ENCODE peak calls at places on chromosomes 2 and 18, in eight cellular contexts. One of them, this sample, is unnamed.

GRCh38 chr2:232419245-232420072 is 12.8 kb downstream of the ALPG start:
- DNase-seq in HEK293T: no peak
- DNase-seq in DMS153: no peak
- DNase-seq in activated CD4-positive, alpha-beta T cell treated with anti-CD3 and anti-CD28 coated beads, Interleukin-2, amount 50 U/mL, for 4 hours: no peak
- DNase-seq in NCI-H2081: no peak
- DNase-seq in uterus: no peak
- DNase-seq in BJ: no peak
- DNase-seq in activated CD4-positive, CD25-positive, alpha-beta regulatory T cell treated with anti-CD3 and anti-CD28 coated beads, Interleukin-2, amount 50 U/mL, for 72 hours: no peak
- DNase-seq in this sample: no peak

GRCh38 chr2:201665420-201666158 is 22.3 kb upstream of the TMEM237 start:
- DNase-seq in HEK293T: no peak
- DNase-seq in DMS153: no peak
- DNase-seq in activated CD4-positive, alpha-beta T cell treated with anti-CD3 and anti-CD28 coated beads, Interleukin-2, amount 50 U/mL, for 4 hours: no peak
- DNase-seq in NCI-H2081: no peak
- DNase-seq in uterus: no peak
- DNase-seq in BJ: no peak
- DNase-seq in activated CD4-positive, CD25-positive, alpha-beta regulatory T cell treated with anti-CD3 and anti-CD28 coated beads, Interleukin-2, amount 50 U/mL, for 72 hours: no peak
- DNase-seq in this sample: no peak

GRCh38 chr2:230106771-230107170 is 38.0 kb upstream of the SLC16A14 start:
- DNase-seq in HEK293T: no peak
- DNase-seq in DMS153: no peak
- DNase-seq in activated CD4-positive, alpha-beta T cell treated with anti-CD3 and anti-CD28 coated beads, Interleukin-2, amount 50 U/mL, for 4 hours: no peak
- DNase-seq in NCI-H2081: no peak
- DNase-seq in uterus: no peak
- DNase-seq in BJ: no peak
- DNase-seq in activated CD4-positive, CD25-positive, alpha-beta regulatory T cell treated with anti-CD3 and anti-CD28 coated beads, Interleukin-2, amount 50 U/mL, for 72 hours: no peak
- DNase-seq in this sample: no peak

GRCh38 chr2:169478339-169478738 is 955 bp upstream of the BBS5 start:
- DNase-seq in HEK293T: no peak
- DNase-seq in DMS153: no peak
- DNase-seq in activated CD4-positive, alpha-beta T cell treated with anti-CD3 and anti-CD28 coated beads, Interleukin-2, amount 50 U/mL, for 4 hours: no peak
- DNase-seq in NCI-H2081: no peak
- DNase-seq in uterus: no peak
- DNase-seq in BJ: no peak
- DNase-seq in activated CD4-positive, CD25-positive, alpha-beta regulatory T cell treated with anti-CD3 and anti-CD28 coated beads, Interleukin-2, amount 50 U/mL, for 72 hours: no peak
- DNase-seq in this sample: no peak

GRCh38 chr2:29063646-29064372 is 10.5 kb downstream of the PCARE start:
- DNase-seq in HEK293T: no peak
- DNase-seq in DMS153: no peak
- DNase-seq in activated CD4-positive, alpha-beta T cell treated with anti-CD3 and anti-CD28 coated beads, Interleukin-2, amount 50 U/mL, for 4 hours: no peak
- DNase-seq in NCI-H2081: no peak
- DNase-seq in uterus: no peak
- DNase-seq in BJ: no peak
- DNase-seq in activated CD4-positive, CD25-positive, alpha-beta regulatory T cell treated with anti-CD3 and anti-CD28 coated beads, Interleukin-2, amount 50 U/mL, for 72 hours: no peak
- DNase-seq in this sample: no peak

GRCh38 chr2:30505500-30506180 is 58.6 kb downstream of the LCLAT1 start:
- DNase-seq in HEK293T: no peak
- DNase-seq in DMS153: no peak
- DNase-seq in activated CD4-positive, alpha-beta T cell treated with anti-CD3 and anti-CD28 coated beads, Interleukin-2, amount 50 U/mL, for 4 hours: no peak
- DNase-seq in NCI-H2081: no peak
- DNase-seq in uterus: no peak
- DNase-seq in BJ: no peak
- DNase-seq in activated CD4-positive, CD25-positive, alpha-beta regulatory T cell treated with anti-CD3 and anti-CD28 coated beads, Interleukin-2, amount 50 U/mL, for 72 hours: no peak
- DNase-seq in this sample: no peak

GRCh38 chr2:75605770-75606535 is 40.6 kb upstream of the MRPL19 start:
- DNase-seq in HEK293T: no peak
- DNase-seq in DMS153: peak; percentile 21
- DNase-seq in activated CD4-positive, alpha-beta T cell treated with anti-CD3 and anti-CD28 coated beads, Interleukin-2, amount 50 U/mL, for 4 hours: no peak
- DNase-seq in NCI-H2081: no peak
- DNase-seq in uterus: no peak
- DNase-seq in BJ: peak; percentile 94
- DNase-seq in activated CD4-positive, CD25-positive, alpha-beta regulatory T cell treated with anti-CD3 and anti-CD28 coated beads, Interleukin-2, amount 50 U/mL, for 72 hours: no peak
- DNase-seq in this sample: no peak

GRCh38 chr2:113175736-113176695 is 2.2 kb downstream of the PSD4 start:
- DNase-seq in HEK293T: no peak
- DNase-seq in DMS153: no peak
- DNase-seq in activated CD4-positive, alpha-beta T cell treated with anti-CD3 and anti-CD28 coated beads, Interleukin-2, amount 50 U/mL, for 4 hours: no peak
- DNase-seq in NCI-H2081: no peak
- DNase-seq in uterus: no peak
- DNase-seq in BJ: no peak
- DNase-seq in activated CD4-positive, CD25-positive, alpha-beta regulatory T cell treated with anti-CD3 and anti-CD28 coated beads, Interleukin-2, amount 50 U/mL, for 72 hours: peak; percentile 44
- DNase-seq in this sample: no peak

GRCh38 chr18:32469190-32469611 is 1.5 kb downstream of the GAREM1 start:
- DNase-seq in HEK293T: peak; percentile 70
- DNase-seq in DMS153: no peak
- DNase-seq in activated CD4-positive, alpha-beta T cell treated with anti-CD3 and anti-CD28 coated beads, Interleukin-2, amount 50 U/mL, for 4 hours: no peak
- DNase-seq in NCI-H2081: peak; percentile 14
- DNase-seq in uterus: peak; percentile 17
- DNase-seq in BJ: no peak
- DNase-seq in activated CD4-positive, CD25-positive, alpha-beta regulatory T cell treated with anti-CD3 and anti-CD28 coated beads, Interleukin-2, amount 50 U/mL, for 72 hours: no peak
- DNase-seq in this sample: no peak

GRCh38 chr2:221570321-221571107 is 1.6 kb downstream of the EPHA4 start:
- DNase-seq in HEK293T: peak; percentile 21
- DNase-seq in DMS153: peak; percentile 53
- DNase-seq in activated CD4-positive, alpha-beta T cell treated with anti-CD3 and anti-CD28 coated beads, Interleukin-2, amount 50 U/mL, for 4 hours: peak; percentile 1
- DNase-seq in NCI-H2081: peak; percentile 58
- DNase-seq in uterus: peak; percentile 31
- DNase-seq in BJ: no peak
- DNase-seq in activated CD4-positive, CD25-positive, alpha-beta regulatory T cell treated with anti-CD3 and anti-CD28 coated beads, Interleukin-2, amount 50 U/mL, for 72 hours: no peak
- DNase-seq in this sample: no peak

GRCh38 chr2:240820014-240820606 is at the start of gene KIF1A:
- DNase-seq in HEK293T: peak; percentile 66
- DNase-seq in DMS153: peak; percentile 84
- DNase-seq in activated CD4-positive, alpha-beta T cell treated with anti-CD3 and anti-CD28 coated beads, Interleukin-2, amount 50 U/mL, for 4 hours: no peak
- DNase-seq in NCI-H2081: peak; percentile 91
- DNase-seq in uterus: no peak
- DNase-seq in BJ: no peak
- DNase-seq in activated CD4-positive, CD25-positive, alpha-beta regulatory T cell treated with anti-CD3 and anti-CD28 coated beads, Interleukin-2, amount 50 U/mL, for 72 hours: no peak
- DNase-seq in this sample: no peak

GRCh38 chr18:79580481-79581171 is 99.0 kb upstream of the CTDP1 start:
- DNase-seq in HEK293T: no peak
- DNase-seq in DMS153: no peak
- DNase-seq in activated CD4-positive, alpha-beta T cell treated with anti-CD3 and anti-CD28 coated beads, Interleukin-2, amount 50 U/mL, for 4 hours: no peak
- DNase-seq in NCI-H2081: no peak
- DNase-seq in uterus: no peak
- DNase-seq in BJ: no peak
- DNase-seq in activated CD4-positive, CD25-positive, alpha-beta regulatory T cell treated with anti-CD3 and anti-CD28 coated beads, Interleukin-2, amount 50 U/mL, for 72 hours: peak; percentile 19
- DNase-seq in this sample: no peak

GRCh38 chr2:100197643-100198153 is 55.3 kb upstream of the AFF3 start:
- DNase-seq in HEK293T: no peak
- DNase-seq in DMS153: no peak
- DNase-seq in activated CD4-positive, alpha-beta T cell treated with anti-CD3 and anti-CD28 coated beads, Interleukin-2, amount 50 U/mL, for 4 hours: no peak
- DNase-seq in NCI-H2081: no peak
- DNase-seq in uterus: peak; percentile 76
- DNase-seq in BJ: peak; percentile 55
- DNase-seq in activated CD4-positive, CD25-positive, alpha-beta regulatory T cell treated with anti-CD3 and anti-CD28 coated beads, Interleukin-2, amount 50 U/mL, for 72 hours: no peak
- DNase-seq in this sample: no peak

GRCh38 chr2:159744363-159744762 is 32.1 kb downstream of the MARCHF7 start:
- DNase-seq in HEK293T: no peak
- DNase-seq in DMS153: no peak
- DNase-seq in activated CD4-positive, alpha-beta T cell treated with anti-CD3 and anti-CD28 coated beads, Interleukin-2, amount 50 U/mL, for 4 hours: no peak
- DNase-seq in NCI-H2081: no peak
- DNase-seq in uterus: no peak
- DNase-seq in BJ: no peak
- DNase-seq in activated CD4-positive, CD25-positive, alpha-beta regulatory T cell treated with anti-CD3 and anti-CD28 coated beads, Interleukin-2, amount 50 U/mL, for 72 hours: no peak
- DNase-seq in this sample: no peak

GRCh38 chr2:162888641-162889040 is 50.1 kb upstream of the KCNH7 start:
- DNase-seq in HEK293T: no peak
- DNase-seq in DMS153: peak; percentile 57
- DNase-seq in activated CD4-positive, alpha-beta T cell treated with anti-CD3 and anti-CD28 coated beads, Interleukin-2, amount 50 U/mL, for 4 hours: no peak
- DNase-seq in NCI-H2081: peak; percentile 2
- DNase-seq in uterus: no peak
- DNase-seq in BJ: no peak
- DNase-seq in activated CD4-positive, CD25-positive, alpha-beta regulatory T cell treated with anti-CD3 and anti-CD28 coated beads, Interleukin-2, amount 50 U/mL, for 72 hours: no peak
- DNase-seq in this sample: no peak

GRCh38 chr2:30691091-30691947 is 115.9 kb downstream of the CAPN13 start:
- DNase-seq in HEK293T: no peak
- DNase-seq in DMS153: no peak
- DNase-seq in activated CD4-positive, alpha-beta T cell treated with anti-CD3 and anti-CD28 coated beads, Interleukin-2, amount 50 U/mL, for 4 hours: no peak
- DNase-seq in NCI-H2081: no peak
- DNase-seq in uterus: no peak
- DNase-seq in BJ: no peak
- DNase-seq in activated CD4-positive, CD25-positive, alpha-beta regulatory T cell treated with anti-CD3 and anti-CD28 coated beads, Interleukin-2, amount 50 U/mL, for 72 hours: no peak
- DNase-seq in this sample: no peak

GRCh38 chr2:43425659-43426058 is 170.2 kb downstream of the THADA start:
- DNase-seq in HEK293T: no peak
- DNase-seq in DMS153: no peak
- DNase-seq in activated CD4-positive, alpha-beta T cell treated with anti-CD3 and anti-CD28 coated beads, Interleukin-2, amount 50 U/mL, for 4 hours: no peak
- DNase-seq in NCI-H2081: no peak
- DNase-seq in uterus: no peak
- DNase-seq in BJ: no peak
- DNase-seq in activated CD4-positive, CD25-positive, alpha-beta regulatory T cell treated with anti-CD3 and anti-CD28 coated beads, Interleukin-2, amount 50 U/mL, for 72 hours: no peak
- DNase-seq in this sample: no peak

GRCh38 chr2:121613774-121614173 is 35.5 kb downstream of the CLASP1 start:
- DNase-seq in HEK293T: no peak
- DNase-seq in DMS153: no peak
- DNase-seq in activated CD4-positive, alpha-beta T cell treated with anti-CD3 and anti-CD28 coated beads, Interleukin-2, amount 50 U/mL, for 4 hours: no peak
- DNase-seq in NCI-H2081: no peak
- DNase-seq in uterus: no peak
- DNase-seq in BJ: no peak
- DNase-seq in activated CD4-positive, CD25-positive, alpha-beta regulatory T cell treated with anti-CD3 and anti-CD28 coated beads, Interleukin-2, amount 50 U/mL, for 72 hours: no peak
- DNase-seq in this sample: no peak

GRCh38 chr18:49094979-49095632 is 144.3 kb upstream of the SMAD7 start:
- DNase-seq in HEK293T: no peak
- DNase-seq in DMS153: no peak
- DNase-seq in activated CD4-positive, alpha-beta T cell treated with anti-CD3 and anti-CD28 coated beads, Interleukin-2, amount 50 U/mL, for 4 hours: no peak
- DNase-seq in NCI-H2081: no peak
- DNase-seq in uterus: no peak
- DNase-seq in BJ: peak; percentile 66
- DNase-seq in activated CD4-positive, CD25-positive, alpha-beta regulatory T cell treated with anti-CD3 and anti-CD28 coated beads, Interleukin-2, amount 50 U/mL, for 72 hours: no peak
- DNase-seq in this sample: no peak

This sample was measured in CD14-positive monocyte.